ENCODE peak calls at places on chromosome 12, in ten cellular contexts. Q is astrocyte of the cerebellum, H is right lobe of liver, R is heart right ventricle, T is IMR-90, Y is cardiac muscle cell, S is suprapubic skin, O is neural progenitor cell, C is GM23338, F is K562. I is an unnamed sample.

GRCh38 chr12:9049520-9050133 is 60.3 kb downstream of the KLRG1 start:
- DNase-seq in S (no peak), Y (peak; percentile 68), R (no peak), O (peak; percentile 52), F (peak; percentile 58), H (no peak), T (peak; percentile 52), C (peak; percentile 82), Q (peak; percentile 41), I (peak; percentile 59)

GRCh38 chr12:11968516-11968915 is 102.2 kb upstream of the BCL2L14 start:
- DNase-seq in Q (no peak), F (no peak), R (no peak), H (no peak), C (no peak), Y (no peak), S (no peak), O (no peak), T (no peak), I (no peak)

GRCh38 chr12:27967551-27968054 is 4.9 kb downstream of the PTHLH start:
- DNase-seq in Q (no peak), H (no peak), O (no peak), C (no peak), S (no peak), R (no peak), T (peak; percentile 29), Y (no peak), F (no peak), I (no peak)

GRCh38 chr12:1583421-1584078 is 10.8 kb downstream of the FBXL14 start:
- DNase-seq in C (peak; percentile 91), H (no peak), Q (peak; percentile 88), F (peak; percentile 83), O (peak; percentile 92), R (no peak), T (peak; percentile 93), Y (peak; percentile 94), S (no peak), I (peak; percentile 93)

GRCh38 chr12:94640134-94640928 is 10.0 kb downstream of the TMCC3 start:
- DNase-seq in C (no peak), O (no peak), Y (peak; percentile 93), R (no peak), S (no peak), H (no peak), F (no peak), T (peak; percentile 11), Q (peak; percentile 90), I (peak; percentile 92)

GRCh38 chr12:77130193-77130592 is 64.8 kb upstream of the E2F7 start:
- DNase-seq in C (no peak), Y (no peak), O (no peak), H (no peak), F (no peak), S (no peak), T (no peak), R (no peak), Q (no peak), I (no peak)

GRCh38 chr12:92290016-92290685 is 144.5 kb upstream of the BTG1 start:
- DNase-seq in C (no peak), F (no peak), Y (peak; percentile 24), R (no peak), O (no peak), Q (no peak), H (no peak), T (peak; percentile 65), S (no peak), I (no peak)

GRCh38 chr12:46921754-46922113 is 95.9 kb upstream of the SLC38A4 start:
- DNase-seq in R (no peak), T (peak; percentile 79), Y (peak; percentile 82), F (no peak), H (no peak), O (no peak), S (no peak), C (no peak), Q (no peak), I (no peak)

GRCh38 chr12:128534906-128535305 is 267.9 kb downstream of the TMEM132C start:
- DNase-seq in S (no peak), T (no peak), Q (no peak), H (no peak), C (no peak), Y (no peak), F (no peak), O (no peak), R (no peak), I (peak; percentile 72)

GRCh38 chr12:50620050-50620974 is 115.5 kb downstream of the DIP2B start:
- DNase-seq in O (peak; percentile 55), C (peak; percentile 46), R (no peak), S (no peak), F (no peak), Y (peak; percentile 87), T (peak; percentile 95), H (no peak), Q (peak; percentile 72), I (no peak)

GRCh38 chr12:70920251-70920851 is at the start of gene PTPRR:
- DNase-seq in Q (no peak), C (peak; percentile 81), R (no peak), Y (peak; percentile 26), H (no peak), O (peak; percentile 80), F (no peak), S (no peak), T (no peak), I (no peak)

GRCh38 chr12:50786498-50787231 is 22.8 kb downstream of the ATF1 start:
- DNase-seq in C (peak; percentile 14), F (no peak), R (no peak), O (no peak), Q (peak; percentile 85), H (no peak), Y (peak; percentile 85), T (peak; percentile 97), S (no peak), I (no peak)

GRCh38 chr12:7806863-7807487 is 17.8 kb downstream of the NANOG start:
- DNase-seq in F (peak; percentile 71), C (peak; percentile 90), S (peak; percentile 61), Y (peak; percentile 76), T (peak; percentile 61), Q (peak; percentile 24), R (peak; percentile 25), O (peak; percentile 79), H (peak; percentile 59), I (peak; percentile 67)

GRCh38 chr12:127107744-127108143 is 1159.2 kb upstream of the TMEM132C start:
- DNase-seq in C (no peak), H (no peak), T (no peak), S (no peak), R (no peak), Q (no peak), F (no peak), O (no peak), Y (no peak), I (peak; percentile 18)

GRCh38 chr12:93572712-93573551 is 457 bp downstream of the SOCS2 start:
- DNase-seq in H (peak; percentile 61), T (peak; percentile 23), R (peak; percentile 53), O (peak; percentile 53), Y (peak; percentile 48), C (peak; percentile 79), F (peak; percentile 59), S (peak; percentile 69), Q (no peak), I (peak; percentile 33)

GRCh38 chr12:92191061-92191460 is 45.4 kb upstream of the BTG1 start:
- DNase-seq in O (no peak), Y (peak; percentile 36), R (no peak), Q (no peak), S (no peak), T (peak; percentile 1), C (no peak), H (no peak), F (no peak), I (no peak)

GRCh38 chr12:100573499-100574261 is at the start of gene GAS2L3:
- DNase-seq in H (peak; percentile 93), C (peak; percentile 91), R (peak; percentile 91), Y (peak; percentile 88), T (peak; percentile 79), S (peak; percentile 93), O (peak; percentile 96), F (peak; percentile 84), Q (peak; percentile 38), I (peak; percentile 81)

GRCh38 chr12:124915249-124916236 is 1.1 kb upstream of the UBC start:
- DNase-seq in Q (no peak), C (peak; percentile 74), S (no peak), O (peak; percentile 79), H (peak; percentile 78), F (peak; percentile 84), Y (peak; percentile 38), R (no peak), T (peak; percentile 21), I (no peak)

GRCh38 chr12:30996255-30996654 is 69.7 kb downstream of the TSPAN11 start:
- DNase-seq in T (peak; percentile 76), Q (peak; percentile 61), F (no peak), C (no peak), R (no peak), O (no peak), H (no peak), Y (peak; percentile 67), S (no peak), I (no peak)

GRCh38 chr12:3035815-3036702 is 41.1 kb upstream of the TSPAN9 start:
- DNase-seq in C (peak; percentile 42), O (peak; percentile 78), F (peak; percentile 10), H (peak; percentile 13), R (no peak), T (peak; percentile 21), Q (no peak), S (no peak), Y (peak; percentile 32), I (no peak)
- TF ChIP-seq CTCF in C (peak; percentile 33), O (peak; percentile 64), F (peak; percentile 22), H (no peak), R (peak; percentile 49), T (peak; percentile 52), Q (peak; percentile 73), S (no peak), Y (peak; percentile 53), I (peak; percentile 21)

GRCh38 chr12:104634044-104634443 is 177.3 kb downstream of the CHST11 start:
- DNase-seq in F (no peak), C (no peak), T (no peak), Y (no peak), O (no peak), H (no peak), Q (no peak), R (no peak), S (no peak), I (no peak)
- H3K4me3 ChIP-seq in F (no peak overlapping the region), C (no peak overlapping the region), T (no peak overlapping the region), Y (no peak overlapping the region), O (no peak overlapping the region), H (no peak overlapping the region), Q (no peak overlapping the region), R (no peak overlapping the region), S (no peak overlapping the region), I (no peak overlapping the region)

GRCh38 chr12:113071063-113071426 is 14.5 kb downstream of the DTX1 start:
- DNase-seq in R (no peak), F (no peak), O (no peak), C (no peak), T (no peak), Y (no peak), H (no peak), Q (no peak), S (no peak), I (no peak)
- TF ChIP-seq CTCF in R (no peak), F (no peak), O (no peak), C (no peak), T (no peak), Y (no peak), H (no peak), Q (no peak), S (no peak), I (no peak)

DNA sequence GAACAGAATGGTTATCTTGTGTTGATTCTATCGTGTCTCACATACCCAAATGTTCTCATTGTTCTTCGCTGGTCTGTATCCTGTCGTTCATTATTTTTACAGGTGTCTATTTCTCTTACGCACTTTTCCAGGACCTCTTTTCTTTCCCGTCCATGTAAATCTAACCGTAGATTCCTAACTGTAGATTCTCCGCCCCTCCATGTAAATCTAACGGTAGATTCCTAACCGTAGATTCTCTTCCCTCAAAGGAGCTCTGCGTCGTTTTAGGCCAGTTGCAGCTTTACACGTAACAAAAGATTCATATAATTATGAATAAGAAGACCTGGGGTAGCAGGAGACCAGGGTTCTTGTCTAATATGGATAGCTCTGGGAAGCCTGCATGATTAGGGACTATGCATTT is 9.7 kb upstream of the ZNF605 start:
- DNase-seq in H (no peak), C (no peak), O (no peak), R (no peak), T (no peak), S (no peak), Q (no peak), F (no peak), Y (no peak), I (no peak)
- H3K4me3 ChIP-seq in H (no peak overlapping the region), C (no peak overlapping the region), O (no peak overlapping the region), R (no peak overlapping the region), T (no peak overlapping the region), S (no peak overlapping the region), Q (no peak overlapping the region), F (no peak overlapping the region), Y (no peak overlapping the region), I (no peak overlapping the region)

I was measured in GM12865.